ENCODE peak calls at places on chromosome 14, in four cellular contexts. G is endothelial cell of umbilical vein, D is hippocampal formation, U is H4. A is an unnamed sample.

GRCh38 chr14:64968651-64969050 is 3.5 kb downstream of the RAB15 start:
- DNase-seq in G (no peak), U (no peak), D (no peak), A (no peak)

GRCh38 chr14:61328629-61329262 is 7.4 kb downstream of the PRKCH start:
- DNase-seq in U (no peak), G (no peak), D (no peak), A (no peak)

GRCh38 chr14:60061371-60061770 is 30.4 kb upstream of the PCNX4 start:
- DNase-seq in G (no peak), U (peak), D (no peak), A (no peak)

GRCh38 chr14:64717870-64718269 is 13.6 kb downstream of the PLEKHG3 start:
- DNase-seq in U (no peak), G (no peak), D (no peak), A (no peak)

GRCh38 chr14:23551266-23552028 is at the start of gene ZFHX2:
- DNase-seq in U (no peak), D (peak), G (peak), A (peak)

GRCh38 chr14:101066826-101067508 is 163.4 kb upstream of the RTL1 start:
- DNase-seq in U (no peak), G (no peak), D (no peak), A (no peak)

GRCh38 chr14:59705245-59705644 is 128.6 kb upstream of the CCDC175 start:
- DNase-seq in G (no peak), U (no peak), D (no peak), A (no peak)

GRCh38 chr14:99754141-99755067 is 38.8 kb upstream of the EML1 start:
- DNase-seq in G (peak), D (no peak), U (peak), A (no peak)

GRCh38 chr14:100155881-100156645 is 3.4 kb downstream of the DEGS2 start:
- DNase-seq in U (no peak), G (no peak), D (no peak), A (no peak)

GRCh38 chr14:85439696-85440328 is 90.1 kb upstream of the FLRT2 start:
- DNase-seq in D (no peak), U (peak), G (peak), A (peak)

GRCh38 chr14:98714604-98715003 is 557.4 kb downstream of the BCL11B start:
- DNase-seq in U (no peak), D (no peak), G (no peak), A (no peak)

GRCh38 chr14:61616524-61617185 is 78.7 kb upstream of the HIF1A start:
- DNase-seq in G (no peak), D (no peak), U (no peak), A (no peak)

GRCh38 chr14:24307575-24308341 is at the start of gene CIDEB:
- DNase-seq in U (peak), G (peak), D (peak), A (no peak)

GRCh38 chr14:74763803-74764531 is 851 bp downstream of the YLPM1 start:
- DNase-seq in U (no peak), D (no peak), G (peak), A (no peak)

GRCh38 chr14:92786427-92786756 is 7.7 kb upstream of the GOLGA5 start:
- DNase-seq in D (no peak), U (no peak), G (no peak), A (no peak)

GRCh38 chr14:55131782-55132181 is 2.7 kb downstream of the LGALS3 start:
- DNase-seq in U (no peak), G (no peak), D (no peak), A (peak)

GRCh38 chr14:91869556-91869955 is 2.2 kb upstream of the TC2N start:
- DNase-seq in G (no peak), U (no peak), D (no peak), A (no peak)

GRCh38 chr14:36212987-36213386 is 36.5 kb upstream of the PTCSC3 start:
- DNase-seq in G (no peak), D (no peak), U (no peak), A (no peak)

GRCh38 chr14:59463773-59464650 is 1.2 kb downstream of the GPR135 start:
- DNase-seq in D (no peak), U (no peak), G (no peak), A (no peak)

GRCh38 chr14:94322648-94323570 is at the start of gene SERPINA6:
- DNase-seq in G (no peak), D (no peak), U (peak), A (peak)

GRCh38 chr14:91349481-91350074 is 68.0 kb downstream of the CCDC88C start:
- DNase-seq in D (no peak), U (no peak), G (no peak), A (no peak)

GRCh38 chr14:28577711-28578131 is 188.9 kb upstream of the FOXG1 start:
- DNase-seq in D (no peak), G (peak), U (peak), A (peak)